ENCODE peak calls at places on chromosomes 16 and 17, in seven cellular contexts. One of them, this sample, is unnamed.

GRCh38 chr17:5912927-5913565 is 157.1 kb upstream of the WSCD1 start:
- DNase-seq in GM23338: no peak
- DNase-seq in HCT116: no peak
- DNase-seq in breast epithelium: no peak
- DNase-seq in prostate gland: no peak
- DNase-seq in K562: no peak
- DNase-seq in stomach: no peak
- DNase-seq in this sample: no peak

GRCh38 chr17:17819561-17819995 is 17.2 kb downstream of the SREBF1 start:
- DNase-seq in GM23338: peak; percentile 38
- DNase-seq in HCT116: no peak
- DNase-seq in breast epithelium: peak; percentile 72
- DNase-seq in prostate gland: peak; percentile 66
- DNase-seq in K562: no peak
- DNase-seq in stomach: peak; percentile 81
- DNase-seq in this sample: no peak

GRCh38 chr16:47144559-47144877 is 773 bp upstream of the NETO2 start:
- DNase-seq in GM23338: no peak
- DNase-seq in HCT116: no peak
- DNase-seq in breast epithelium: no peak
- DNase-seq in prostate gland: no peak
- DNase-seq in K562: no peak
- DNase-seq in stomach: no peak
- DNase-seq in this sample: no peak

GRCh38 chr16:11258553-11259287 is 2.7 kb upstream of the SOCS1 start:
- DNase-seq in GM23338: no peak
- DNase-seq in HCT116: no peak
- DNase-seq in breast epithelium: peak; percentile 66
- DNase-seq in prostate gland: no peak
- DNase-seq in K562: no peak
- DNase-seq in stomach: peak; percentile 83
- DNase-seq in this sample: no peak

GRCh38 chr16:20612551-20613470 is 36.6 kb upstream of the ACSM2B start:
- DNase-seq in GM23338: no peak
- DNase-seq in HCT116: no peak
- DNase-seq in breast epithelium: no peak
- DNase-seq in prostate gland: no peak
- DNase-seq in K562: no peak
- DNase-seq in stomach: peak; percentile 56
- DNase-seq in this sample: no peak

GRCh38 chr17:68499587-68499986 is 12.6 kb upstream of the PRKAR1A start:
- DNase-seq in GM23338: no peak
- DNase-seq in HCT116: no peak
- DNase-seq in breast epithelium: no peak
- DNase-seq in prostate gland: no peak
- DNase-seq in K562: no peak
- DNase-seq in stomach: no peak
- DNase-seq in this sample: no peak

GRCh38 chr16:56547120-56547948 is 17.5 kb upstream of the MT4 start:
- DNase-seq in GM23338: peak; percentile 88
- DNase-seq in HCT116: no peak
- DNase-seq in breast epithelium: peak; percentile 41
- DNase-seq in prostate gland: peak; percentile 24
- DNase-seq in K562: no peak
- DNase-seq in stomach: no peak
- DNase-seq in this sample: no peak

GRCh38 chr17:35621768-35622167 is 34.6 kb downstream of the AP2B1 start:
- DNase-seq in GM23338: no peak
- DNase-seq in HCT116: no peak
- DNase-seq in breast epithelium: no peak
- DNase-seq in prostate gland: no peak
- DNase-seq in K562: no peak
- DNase-seq in stomach: no peak
- DNase-seq in this sample: no peak

GRCh38 chr17:4881761-4882555 is 17.4 kb upstream of the C17orf107 start:
- DNase-seq in GM23338: peak; percentile 93
- DNase-seq in HCT116: no peak
- DNase-seq in breast epithelium: peak; percentile 60
- DNase-seq in prostate gland: peak; percentile 74
- DNase-seq in K562: peak; percentile 50
- DNase-seq in stomach: peak; percentile 83
- DNase-seq in this sample: no peak

GRCh38 chr17:42363231-42363630 is 25.0 kb downstream of the STAT3 start:
- DNase-seq in GM23338: no peak
- DNase-seq in HCT116: no peak
- DNase-seq in breast epithelium: no peak
- DNase-seq in prostate gland: no peak
- DNase-seq in K562: no peak
- DNase-seq in stomach: no peak
- DNase-seq in this sample: no peak

GRCh38 chr16:56470232-56470631 is 18.9 kb downstream of the OGFOD1 start:
- DNase-seq in GM23338: no peak
- DNase-seq in HCT116: no peak
- DNase-seq in breast epithelium: no peak
- DNase-seq in prostate gland: no peak
- DNase-seq in K562: no peak
- DNase-seq in stomach: no peak
- DNase-seq in this sample: no peak

GRCh38 chr17:42781639-42782401 is 1.4 kb downstream of the WNK4 start:
- DNase-seq in GM23338: no peak
- DNase-seq in HCT116: no peak
- DNase-seq in breast epithelium: no peak
- DNase-seq in prostate gland: peak; percentile 45
- DNase-seq in K562: no peak
- DNase-seq in stomach: peak; percentile 45
- DNase-seq in this sample: no peak

GRCh38 chr17:61202564-61202963 is 197.1 kb upstream of the TBX2 start:
- DNase-seq in GM23338: no peak
- DNase-seq in HCT116: no peak
- DNase-seq in breast epithelium: no peak
- DNase-seq in prostate gland: no peak
- DNase-seq in K562: no peak
- DNase-seq in stomach: no peak
- DNase-seq in this sample: no peak

GRCh38 chr16:4792951-4793513 is 2.1 kb upstream of the SMIM22 start:
- DNase-seq in GM23338: peak; percentile 30
- DNase-seq in HCT116: no peak
- DNase-seq in breast epithelium: no peak
- DNase-seq in prostate gland: no peak
- DNase-seq in K562: no peak
- DNase-seq in stomach: no peak
- DNase-seq in this sample: no peak

GRCh38 chr16:13378151-13378550 is 476.8 kb downstream of the SHISA9 start:
- DNase-seq in GM23338: no peak
- DNase-seq in HCT116: no peak
- DNase-seq in breast epithelium: no peak
- DNase-seq in prostate gland: no peak
- DNase-seq in K562: no peak
- DNase-seq in stomach: no peak
- DNase-seq in this sample: no peak

GRCh38 chr16:30585400-30586191 is at the start of gene ZNF785:
- DNase-seq in GM23338: peak; percentile 99
- DNase-seq in HCT116: no peak
- DNase-seq in breast epithelium: peak; percentile 98
- DNase-seq in prostate gland: peak; percentile 98
- DNase-seq in K562: peak; percentile 98
- DNase-seq in stomach: peak; percentile 96
- DNase-seq in this sample: peak; percentile 99
- TF ChIP-seq POLR2AphosphoS5 in GM23338: peak; percentile 58
- TF ChIP-seq POLR2AphosphoS5 in HCT116: no peak
- TF ChIP-seq POLR2AphosphoS5 in breast epithelium: peak; percentile 92
- TF ChIP-seq POLR2AphosphoS5 in prostate gland: peak; percentile 100
- TF ChIP-seq POLR2AphosphoS5 in K562: peak; percentile 58
- TF ChIP-seq POLR2AphosphoS5 in stomach: peak; percentile 97
- TF ChIP-seq POLR2AphosphoS5 in this sample: peak; percentile 94

GRCh38 chr16:68287276-68288251 is 23.2 kb downstream of the SLC7A6OS start:
- DNase-seq in GM23338: no peak
- DNase-seq in HCT116: no peak
- DNase-seq in breast epithelium: peak; percentile 40
- DNase-seq in prostate gland: no peak
- DNase-seq in K562: no peak
- DNase-seq in stomach: no peak
- DNase-seq in this sample: no peak
- TF ChIP-seq CTCF in GM23338: no peak
- TF ChIP-seq CTCF in HCT116: no peak
- TF ChIP-seq CTCF in breast epithelium: peak; percentile 26
- TF ChIP-seq CTCF in prostate gland: no peak
- TF ChIP-seq CTCF in K562: no peak
- TF ChIP-seq CTCF in stomach: no peak
- TF ChIP-seq CTCF in this sample: no peak

DNA sequence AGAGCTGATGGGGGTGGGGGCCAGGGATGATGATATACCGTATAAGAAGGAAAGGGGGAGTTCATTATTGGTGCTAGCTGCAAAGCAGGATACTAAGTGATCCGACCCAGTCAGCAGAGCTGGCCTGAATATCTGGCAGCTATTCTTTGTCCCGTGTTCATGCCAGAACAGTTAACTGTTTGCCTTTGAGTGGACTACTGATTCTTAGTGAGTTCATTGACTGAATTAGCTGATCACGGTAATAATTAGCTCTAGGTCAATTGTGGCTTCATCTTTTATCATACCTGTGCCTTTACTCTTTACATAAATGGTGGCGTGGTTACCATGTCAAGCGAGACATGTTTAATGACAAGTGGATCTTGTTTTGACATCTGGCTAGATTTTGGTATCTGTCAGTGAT is 5.3 kb downstream of the KPNB1 start:
- DNase-seq in GM23338: no peak
- DNase-seq in HCT116: no peak
- DNase-seq in breast epithelium: no peak
- DNase-seq in prostate gland: no peak
- DNase-seq in K562: no peak
- DNase-seq in stomach: peak; percentile 44
- DNase-seq in this sample: no peak
- TF ChIP-seq POLR2AphosphoS5 in GM23338: no peak
- TF ChIP-seq POLR2AphosphoS5 in HCT116: peak; percentile 11
- TF ChIP-seq POLR2AphosphoS5 in breast epithelium: no peak
- TF ChIP-seq POLR2AphosphoS5 in prostate gland: no peak
- TF ChIP-seq POLR2AphosphoS5 in K562: no peak
- TF ChIP-seq POLR2AphosphoS5 in stomach: no peak
- TF ChIP-seq POLR2AphosphoS5 in this sample: no peak

GRCh38 chr17:76237859-76238313 is 2.4 kb downstream of the RNF157 start:
- DNase-seq in GM23338: no peak
- DNase-seq in HCT116: no peak
- DNase-seq in breast epithelium: peak; percentile 12
- DNase-seq in prostate gland: no peak
- DNase-seq in K562: no peak
- DNase-seq in stomach: no peak
- DNase-seq in this sample: no peak
- TF ChIP-seq CTCF in GM23338: no peak
- TF ChIP-seq CTCF in HCT116: no peak
- TF ChIP-seq CTCF in breast epithelium: no peak
- TF ChIP-seq CTCF in prostate gland: no peak
- TF ChIP-seq CTCF in K562: no peak
- TF ChIP-seq CTCF in stomach: no peak
- TF ChIP-seq CTCF in this sample: no peak

DNA sequence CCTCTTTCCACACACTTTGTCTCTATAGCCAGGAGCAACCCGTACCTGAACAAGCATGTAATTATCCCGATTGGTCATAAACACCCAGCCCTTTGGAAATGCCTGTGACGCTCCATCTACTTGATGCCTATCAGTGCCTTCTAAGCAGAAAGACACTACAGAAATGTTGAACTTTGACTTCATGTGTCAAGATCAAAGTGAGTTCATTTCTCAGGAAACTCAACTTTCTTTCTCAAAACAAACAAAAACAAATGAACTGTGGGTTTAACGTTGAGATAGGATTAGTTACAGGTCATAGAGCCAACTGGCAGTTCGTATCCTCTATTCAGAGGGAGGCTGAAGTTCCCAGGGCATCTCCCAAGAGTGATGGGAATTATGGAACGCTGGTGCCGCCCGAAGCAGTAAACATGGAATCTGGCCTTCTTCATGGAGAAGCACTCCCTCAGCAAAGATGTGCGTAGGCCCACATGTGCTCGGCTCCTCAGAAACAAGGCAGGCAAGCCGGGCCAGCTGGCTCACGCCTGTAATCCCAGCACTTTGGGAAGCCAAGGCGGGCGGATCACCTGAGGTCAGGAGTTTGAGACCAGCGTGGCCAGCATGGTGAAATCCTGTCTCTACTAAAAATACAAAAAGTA is 9.5 kb downstream of the SLC6A4 start:
- DNase-seq in GM23338: no peak
- DNase-seq in HCT116: no peak
- DNase-seq in breast epithelium: no peak
- DNase-seq in prostate gland: no peak
- DNase-seq in K562: no peak
- DNase-seq in stomach: no peak
- DNase-seq in this sample: no peak
- TF ChIP-seq POLR2AphosphoS5 in GM23338: no peak
- TF ChIP-seq POLR2AphosphoS5 in HCT116: no peak
- TF ChIP-seq POLR2AphosphoS5 in breast epithelium: no peak
- TF ChIP-seq POLR2AphosphoS5 in prostate gland: no peak
- TF ChIP-seq POLR2AphosphoS5 in K562: no peak
- TF ChIP-seq POLR2AphosphoS5 in stomach: no peak
- TF ChIP-seq POLR2AphosphoS5 in this sample: no peak

DNA sequence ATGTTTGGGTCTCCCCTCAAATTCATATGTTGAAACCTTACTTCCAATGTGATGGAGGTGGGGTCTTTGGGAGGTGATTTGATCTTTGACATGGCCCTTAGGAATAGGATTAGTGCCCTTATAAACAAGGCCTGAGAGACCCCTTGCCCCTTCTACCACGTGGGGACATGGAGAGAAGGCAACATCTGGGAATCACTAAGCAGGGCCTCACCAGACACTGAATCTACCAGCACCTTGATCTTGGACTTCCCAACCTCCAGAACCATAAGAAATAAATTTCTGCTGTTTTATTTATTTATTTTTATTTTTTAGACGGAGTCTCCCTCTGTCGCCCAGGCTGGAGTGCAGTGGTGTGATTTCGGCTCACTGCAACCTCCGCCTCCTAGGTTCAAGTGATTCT is 40.1 kb downstream of the GDE1 start:
- DNase-seq in GM23338: no peak
- DNase-seq in HCT116: no peak
- DNase-seq in breast epithelium: no peak
- DNase-seq in prostate gland: no peak
- DNase-seq in K562: no peak
- DNase-seq in stomach: no peak
- DNase-seq in this sample: no peak
- TF ChIP-seq CTCF in GM23338: no peak
- TF ChIP-seq CTCF in HCT116: no peak
- TF ChIP-seq CTCF in breast epithelium: no peak
- TF ChIP-seq CTCF in prostate gland: no peak
- TF ChIP-seq CTCF in K562: no peak
- TF ChIP-seq CTCF in stomach: no peak
- TF ChIP-seq CTCF in this sample: no peak

GRCh38 chr17:38352245-38353083 is 820 bp downstream of the SOCS7 start:
- DNase-seq in GM23338: peak; percentile 69
- DNase-seq in HCT116: no peak
- DNase-seq in breast epithelium: no peak
- DNase-seq in prostate gland: no peak
- DNase-seq in K562: peak; percentile 32
- DNase-seq in stomach: peak; percentile 40
- DNase-seq in this sample: no peak
- TF ChIP-seq POLR2AphosphoS5 in GM23338: no peak
- TF ChIP-seq POLR2AphosphoS5 in HCT116: no peak
- TF ChIP-seq POLR2AphosphoS5 in breast epithelium: no peak
- TF ChIP-seq POLR2AphosphoS5 in prostate gland: no peak
- TF ChIP-seq POLR2AphosphoS5 in K562: no peak
- TF ChIP-seq POLR2AphosphoS5 in stomach: no peak
- TF ChIP-seq POLR2AphosphoS5 in this sample: no peak

GRCh38 chr16:82755570-82756282 is 129.0 kb downstream of the CDH13 start:
- DNase-seq in GM23338: peak; percentile 40
- DNase-seq in HCT116: no peak
- DNase-seq in breast epithelium: no peak
- DNase-seq in prostate gland: no peak
- DNase-seq in K562: peak; percentile 31
- DNase-seq in stomach: no peak
- DNase-seq in this sample: no peak
- TF ChIP-seq CTCF in GM23338: peak; percentile 74
- TF ChIP-seq CTCF in HCT116: no peak
- TF ChIP-seq CTCF in breast epithelium: no peak
- TF ChIP-seq CTCF in prostate gland: no peak
- TF ChIP-seq CTCF in K562: no peak
- TF ChIP-seq CTCF in stomach: no peak
- TF ChIP-seq CTCF in this sample: peak; percentile 11

GRCh38 chr17:27544350-27545131 is 86.4 kb upstream of the LGALS9 start:
- DNase-seq in GM23338: no peak
- DNase-seq in HCT116: no peak
- DNase-seq in breast epithelium: no peak
- DNase-seq in prostate gland: no peak
- DNase-seq in K562: peak; percentile 59
- DNase-seq in stomach: no peak
- DNase-seq in this sample: no peak
- TF ChIP-seq POLR2AphosphoS5 in GM23338: no peak
- TF ChIP-seq POLR2AphosphoS5 in HCT116: no peak
- TF ChIP-seq POLR2AphosphoS5 in breast epithelium: no peak
- TF ChIP-seq POLR2AphosphoS5 in prostate gland: no peak
- TF ChIP-seq POLR2AphosphoS5 in K562: peak; percentile 22
- TF ChIP-seq POLR2AphosphoS5 in stomach: no peak
- TF ChIP-seq POLR2AphosphoS5 in this sample: no peak

This sample was measured in esophagus muscularis mucosa.